ENCODE peak calls at places on chromosomes 6 and 20, in six cellular contexts. D is K562, Y is HCT116, X is HepG2, U is H1, E is GM12878. S is an unnamed sample.

GRCh38 chr20:22585786-22586493 is 1.6 kb upstream of the FOXA2 start:
- DNase-seq in D (no peak), Y (no peak), X (no peak), U (no peak), E (no peak), S (no peak)

GRCh38 chr20:33981347-33981746 is 12.4 kb upstream of the RALY start:
- DNase-seq in D (no peak), Y (no peak), X (no peak), U (no peak), E (no peak), S (no peak)

GRCh38 chr20:18057106-18057993 is at the start of gene OVOL2:
- DNase-seq in D (peak; percentile 16), Y (peak; percentile 60), X (no peak), U (no peak), E (no peak), S (no peak)

GRCh38 chr6:3457710-3458605 is 1.1 kb upstream of the SLC22A23 start:
- DNase-seq in D (peak; percentile 45), Y (peak; percentile 42), X (peak; percentile 37), U (no peak), E (no peak), S (no peak)

GRCh38 chr6:84762220-84762940 is 2.0 kb downstream of the TBX18 start:
- DNase-seq in D (peak; percentile 53), Y (no peak), X (no peak), U (no peak), E (no peak), S (no peak)

GRCh38 chr6:167746377-167747151 is 80.1 kb upstream of the AFDN start:
- DNase-seq in D (no peak), Y (no peak), X (no peak), U (no peak), E (no peak), S (no peak)

GRCh38 chr6:105769197-105769596 is 316.9 kb upstream of the PRDM1 start:
- DNase-seq in D (no peak), Y (no peak), X (no peak), U (no peak), E (no peak), S (no peak)

GRCh38 chr6:138086573-138087196 is 20.5 kb downstream of the PERP start:
- DNase-seq in D (no peak), Y (peak; percentile 85), X (peak; percentile 95), U (peak; percentile 50), E (no peak), S (peak; percentile 77)

GRCh38 chr6:5634525-5634924 is 372.2 kb downstream of the NRN1 start:
- DNase-seq in D (no peak), Y (no peak), X (no peak), U (no peak), E (no peak), S (no peak)

GRCh38 chr20:60964911-60965310 is 287.1 kb upstream of the CDH4 start:
- DNase-seq in D (no peak), Y (no peak), X (no peak), U (no peak), E (no peak), S (no peak)

GRCh38 chr20:60966766-60967165 is 285.3 kb upstream of the CDH4 start:
- DNase-seq in D (no peak), Y (no peak), X (no peak), U (no peak), E (no peak), S (no peak)

GRCh38 chr20:60966031-60966430 is 286.0 kb upstream of the CDH4 start:
- DNase-seq in D (no peak), Y (no peak), X (no peak), U (no peak), E (no peak), S (no peak)

GRCh38 chr20:60968853-60969720 is 283.0 kb upstream of the CDH4 start:
- DNase-seq in D (no peak), Y (no peak), X (no peak), U (no peak), E (no peak), S (no peak)

GRCh38 chr20:60967431-60968316 is 284.4 kb upstream of the CDH4 start:
- DNase-seq in D (no peak), Y (no peak), X (no peak), U (no peak), E (no peak), S (no peak)
- H3K27me3 ChIP-seq in D (peaks cover 28% of the 10 kb centered on the region), Y (no peaks in the 10 kb centered on the region), X (no peaks in the 10 kb centered on the region), U (peaks cover 2% of the 10 kb centered on the region), E (no peaks in the 10 kb centered on the region), S (peaks cover 86% of the 10 kb centered on the region)

GRCh38 chr6:134523903-134524302 is 206.0 kb upstream of the SGK1 start:
- DNase-seq in D (no peak), Y (no peak), X (no peak), U (no peak), E (no peak), S (no peak)
- TF ChIP-seq ZNF274 in D (no peak), Y (no peak), X (no peak), U (no peak), E (no peak), S (no peak)

GRCh38 chr6:22057962-22058361 is 238.9 kb downstream of the PRL start:
- DNase-seq in D (no peak), Y (no peak), X (no peak), U (no peak), E (no peak), S (no peak)

GRCh38 chr6:22053385-22053997 is 243.3 kb downstream of the PRL start:
- DNase-seq in D (no peak), Y (no peak), X (no peak), U (no peak), E (no peak), S (no peak)

GRCh38 chr6:22056398-22056797 is 240.4 kb downstream of the PRL start:
- DNase-seq in D (no peak), Y (no peak), X (no peak), U (no peak), E (no peak), S (no peak)
- TF ChIP-seq YY1 in D (no peak), Y (no peak), X (no peak), U (no peak), E (no peak), S (no peak)

DNA sequence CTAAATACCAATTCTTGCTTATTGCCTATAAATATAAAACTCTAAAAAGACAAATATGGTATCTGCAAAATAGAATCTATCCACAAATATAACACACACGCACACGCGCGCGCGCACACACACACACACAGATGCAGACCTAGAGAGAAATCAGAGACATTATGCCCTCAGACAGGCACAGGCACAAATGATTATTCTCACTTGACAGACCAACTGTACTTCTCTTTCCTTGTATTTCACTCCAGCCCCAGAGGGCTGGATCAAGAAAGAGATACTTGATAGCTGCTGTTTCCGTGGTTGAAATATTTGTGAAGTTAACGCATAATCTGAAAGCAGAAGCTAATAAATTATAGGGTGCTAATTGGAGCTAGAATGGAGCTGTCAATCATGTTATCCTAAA is 11.4 kb downstream of the VGLL2 start:
- DNase-seq in D (no peak), Y (no peak), X (no peak), U (no peak), E (no peak), S (no peak)
- H3K27me3 ChIP-seq in D (no peaks in the 10 kb centered on the region), Y (peaks cover 3% of the 10 kb centered on the region), X (no peaks in the 10 kb centered on the region), U (peaks cover 22% of the 10 kb centered on the region), E (peaks cover 5% of the 10 kb centered on the region), S (peaks cover 26% of the 10 kb centered on the region)

GRCh38 chr20:25083141-25083772 is 1.3 kb upstream of the VSX1 start:
- DNase-seq in D (no peak), Y (no peak), X (no peak), U (no peak), E (no peak), S (no peak)

GRCh38 chr20:25082498-25082873 is 545 bp upstream of the VSX1 start:
- DNase-seq in D (no peak), Y (no peak), X (no peak), U (no peak), E (no peak), S (no peak)

GRCh38 chr20:25084616-25085187 is 2.8 kb upstream of the VSX1 start:
- DNase-seq in D (no peak), Y (no peak), X (no peak), U (no peak), E (no peak), S (no peak)

GRCh38 chr20:25085756-25086495 is 4.0 kb upstream of the VSX1 start:
- DNase-seq in D (no peak), Y (no peak), X (no peak), U (no peak), E (no peak), S (no peak)

DNA sequence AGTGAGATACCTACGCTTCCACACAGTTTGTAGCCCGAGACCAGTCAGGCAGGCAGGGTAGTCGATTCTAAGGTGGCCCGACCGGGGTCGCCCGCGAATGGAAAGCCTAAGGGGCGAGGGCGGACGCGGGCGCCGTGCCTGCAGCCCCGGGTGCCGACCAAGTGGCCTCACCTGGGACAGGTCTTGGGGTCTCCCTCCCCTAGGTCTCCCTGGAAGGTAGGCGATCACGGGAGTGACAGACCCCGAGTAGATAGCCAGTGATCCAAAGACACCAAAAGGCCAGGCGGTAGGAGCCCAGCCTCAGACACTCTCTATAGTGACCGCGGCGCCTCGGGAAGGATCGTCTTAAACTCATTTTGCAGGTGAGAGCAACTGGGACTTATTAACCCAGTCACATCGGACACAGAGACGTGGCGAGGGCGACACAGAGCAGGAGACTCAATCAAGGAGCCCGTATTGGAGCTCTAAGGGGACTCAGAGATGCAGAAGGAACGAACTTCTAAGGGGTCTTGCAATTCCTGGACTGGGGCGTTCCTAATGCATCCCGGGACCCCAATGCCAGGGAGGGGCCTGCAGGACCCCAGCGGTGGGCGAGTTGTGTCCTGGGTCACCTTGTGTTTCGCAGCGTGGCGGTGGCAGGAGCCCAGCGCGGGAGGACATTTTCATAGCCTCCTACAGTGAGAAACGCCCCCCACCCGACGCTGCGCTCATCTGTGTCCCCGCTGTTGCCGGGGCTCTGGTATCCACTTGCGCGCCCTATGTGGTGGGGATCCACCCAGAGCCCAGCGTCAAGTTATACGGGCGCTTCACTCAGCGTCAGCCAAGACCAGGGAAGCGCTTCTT is 2.1 kb upstream of the VSX1 start:
- DNase-seq in D (no peak), Y (no peak), X (no peak), U (no peak), E (no peak), S (no peak)
- TF ChIP-seq ZNF274 in D (no peak), Y (no peak), X (no peak), U (no peak), E (no peak), S (no peak)